ENCODE peak calls at places on chromosomes 1 and 21, in four cellular contexts. E is SK-N-SH, I is WTC11, H is GM12878. J is an unnamed sample.

GRCh38 chr1:17653728-17654351 is 101.3 kb upstream of the ACTL8 start:
- DNase-seq in E (peak), I (peak), H (no peak), J (peak)

GRCh38 chr1:31567956-31568570 is 8.3 kb upstream of the TINAGL1 start:
- DNase-seq in E (no peak), I (no peak), H (no peak), J (no peak)

GRCh38 chr1:194369060-194369459 is 1182.6 kb upstream of the B3GALT2 start:
- DNase-seq in E (no peak), I (no peak), H (no peak), J (no peak)

GRCh38 chr1:170537798-170538503 is 6.0 kb downstream of the GORAB start:
- DNase-seq in E (no peak), I (no peak), H (no peak), J (no peak)

GRCh38 chr1:95353185-95353584 is 119.2 kb downstream of the RWDD3 start:
- DNase-seq in E (no peak), I (no peak), H (no peak), J (no peak)

GRCh38 chr1:182833271-182833670 is 5.9 kb upstream of the DHX9 start:
- DNase-seq in E (no peak), I (no peak), H (no peak), J (no peak)

GRCh38 chr1:53605181-53605580 is 133.8 kb downstream of the GLIS1 start:
- DNase-seq in E (no peak), I (no peak), H (no peak), J (no peak)

GRCh38 chr1:113452921-113453770 is 62.8 kb downstream of the MAGI3 start:
- DNase-seq in E (peak), I (peak), H (no peak), J (peak)

GRCh38 chr1:87294633-87295032 is 34.0 kb upstream of the LMO4 start:
- DNase-seq in E (no peak), I (no peak), H (no peak), J (no peak)

GRCh38 chr1:3714284-3714741 is 37.9 kb upstream of the CCDC27 start:
- DNase-seq in E (no peak), I (no peak), H (no peak), J (no peak)

GRCh38 chr21:42518216-42518615 is 4.6 kb downstream of the SLC37A1 start:
- DNase-seq in E (no peak), I (no peak), H (no peak), J (no peak)

GRCh38 chr1:207828485-207829158 is 76.8 kb downstream of the CD46 start:
- DNase-seq in E (peak), I (peak), H (peak), J (peak)

DNA sequence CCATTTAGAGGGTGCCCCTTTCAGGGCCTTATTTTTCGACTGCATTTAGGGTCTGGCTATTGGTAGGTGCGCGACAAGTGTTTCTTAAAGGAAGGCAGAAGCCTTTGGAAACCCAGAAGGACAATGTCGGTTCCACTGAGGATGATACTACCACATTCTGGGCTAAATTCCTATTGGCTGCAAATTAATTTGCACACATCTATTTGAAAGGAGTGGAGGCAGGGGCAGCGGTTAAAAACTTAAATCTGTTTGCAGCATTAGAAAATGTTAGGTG is 1.1 kb downstream of the PATJ start:
- DNase-seq in E (no peak), I (no peak), H (no peak), J (no peak)
- TF ChIP-seq USF1 in E (no peak), I (no peak), H (no peak), J (no peak)

GRCh38 chr1:219587817-219588561 is 24.9 kb downstream of the ZC3H11B start:
- DNase-seq in E (peak), I (no peak), H (no peak), J (no peak)
- TF ChIP-seq USF1 in E (no peak), I (no peak), H (no peak), J (no peak)

DNA sequence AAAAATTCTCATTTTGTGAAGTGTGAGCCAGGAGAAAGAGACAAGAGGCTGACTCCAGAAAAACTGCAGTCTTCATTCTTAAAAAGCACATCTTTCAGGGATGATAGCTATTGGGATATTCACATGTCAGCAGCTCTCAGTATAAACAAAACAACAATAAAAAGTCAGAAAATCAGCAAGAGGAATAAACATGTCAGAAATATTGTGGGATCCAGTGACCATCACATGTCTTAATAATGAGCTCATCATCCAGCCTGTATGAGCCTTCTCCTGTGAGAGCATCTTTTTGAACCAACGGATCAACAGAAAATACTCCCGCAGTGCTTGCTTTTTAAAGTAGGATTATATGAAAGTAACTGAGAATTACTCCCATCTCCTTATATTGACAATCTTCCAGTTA is 241.6 kb downstream of the SMYD3 start:
- DNase-seq in E (no peak), I (no peak), H (no peak), J (no peak)
- TF ChIP-seq USF1 in E (no peak), I (no peak), H (no peak), J (no peak)

GRCh38 chr1:236144446-236145150 is 2.3 kb downstream of the GPR137B start:
- DNase-seq in E (peak), I (no peak), H (no peak), J (no peak)
- TF ChIP-seq USF1 in E (no peak), I (no peak), H (no peak), J (no peak)

GRCh38 chr1:229203030-229203751 is 67.7 kb upstream of the RAB4A start:
- DNase-seq in E (peak), I (peak), H (no peak), J (peak)
- TF ChIP-seq USF1 in E (no peak), I (no peak), H (no peak), J (no peak)

GRCh38 chr1:91901231-91901630 is 15.3 kb upstream of the TGFBR3 start:
- DNase-seq in E (no peak), I (no peak), H (no peak), J (no peak)

GRCh38 chr1:91895832-91896556 is 10.0 kb upstream of the TGFBR3 start:
- DNase-seq in E (no peak), I (no peak), H (no peak), J (no peak)

GRCh38 chr1:91897016-91897415 is 11.1 kb upstream of the TGFBR3 start:
- DNase-seq in E (no peak), I (no peak), H (no peak), J (no peak)

GRCh38 chr1:91900538-91900937 is 14.6 kb upstream of the TGFBR3 start:
- DNase-seq in E (no peak), I (no peak), H (no peak), J (no peak)
- TF ChIP-seq USF1 in E (no peak), I (no peak), H (no peak), J (no peak)

GRCh38 chr1:19074361-19074901 is 118.0 kb upstream of the IFFO2 start:
- DNase-seq in E (no peak), I (no peak), H (no peak), J (no peak)
- TF ChIP-seq USF1 in E (no peak), I (no peak), H (no peak), J (no peak)

GRCh38 chr1:203625623-203626189 is 926 bp upstream of the ATP2B4 start:
- DNase-seq in E (peak), I (no peak), H (peak), J (peak)
- TF ChIP-seq USF1 in E (no peak), I (no peak), H (no peak), J (peak)

DNA sequence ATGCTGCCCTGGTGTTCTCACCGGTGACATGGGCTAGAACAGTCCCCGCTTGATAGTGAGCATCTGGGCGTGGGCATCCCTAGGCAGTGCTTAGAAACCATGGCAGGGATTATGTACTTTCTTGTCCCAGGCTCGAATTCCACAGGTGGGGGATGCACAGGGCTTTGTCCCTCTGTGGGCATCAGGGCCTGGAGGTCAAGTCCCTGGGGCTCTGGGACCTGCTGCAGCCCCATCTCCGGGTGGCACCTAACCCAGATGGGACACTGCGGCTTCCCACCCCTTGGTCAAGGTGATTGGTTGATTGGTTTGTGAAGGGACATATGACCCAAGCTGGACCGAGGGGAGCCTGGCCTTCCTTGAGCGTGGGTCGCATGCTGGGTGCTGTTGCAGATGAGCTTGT is 63.8 kb upstream of the RUNX3 start:
- DNase-seq in E (no peak), I (no peak), H (no peak), J (no peak)
- TF ChIP-seq USF1 in E (no peak), I (no peak), H (no peak), J (no peak)

DNA sequence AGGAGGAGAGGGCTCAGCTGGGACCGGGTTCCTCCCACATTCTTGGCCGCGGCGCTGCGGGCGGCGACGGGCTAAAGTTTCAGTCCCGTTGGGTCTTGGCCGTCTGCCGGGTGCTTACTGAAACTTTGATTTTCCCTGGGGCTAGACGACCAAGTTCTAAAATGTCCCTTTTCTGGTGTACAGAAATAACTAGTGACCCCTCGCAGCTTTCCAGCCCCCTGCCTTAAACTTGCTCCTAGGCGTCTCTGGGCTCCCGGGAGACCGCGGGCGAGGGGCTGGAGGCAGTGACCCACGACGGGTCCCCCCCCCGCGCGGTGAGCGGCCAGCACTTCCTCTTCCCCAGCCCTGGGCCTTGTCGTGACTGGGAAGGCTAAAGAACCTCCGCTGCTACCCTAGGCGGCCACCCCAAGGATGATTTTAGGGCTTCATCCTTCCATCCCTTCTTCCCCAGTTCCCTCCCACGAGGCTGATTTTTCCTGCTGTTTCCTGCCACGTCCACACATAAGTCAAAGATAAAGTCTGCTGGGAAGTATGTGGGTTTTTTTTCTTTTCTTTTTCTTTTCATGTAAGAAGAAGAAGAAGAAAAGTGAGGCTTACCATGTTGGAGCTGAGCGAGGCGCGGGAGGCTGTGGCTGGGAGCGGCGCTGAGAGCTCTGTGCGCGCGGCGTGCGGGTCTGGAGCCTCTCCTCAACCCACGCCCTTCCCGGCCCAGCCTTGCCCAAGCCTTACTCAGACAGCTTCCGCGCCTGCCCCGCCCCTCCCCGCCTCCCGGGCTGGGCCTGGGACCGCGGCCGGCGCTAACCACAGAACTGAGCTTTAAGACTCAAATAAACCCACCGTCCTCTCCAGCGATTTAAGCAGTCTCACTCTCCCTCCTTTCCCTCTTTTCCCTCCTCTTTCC is at the start of gene S100A11:
- DNase-seq in E (peak), I (peak), H (peak), J (peak)
- TF ChIP-seq USF1 in E (no peak), I (no peak), H (no peak), J (no peak)

J was measured in K562.